ENCODE peak calls at places on chromosomes 4 and X, in six cellular contexts. Y is occipital lobe; X is heart left ventricle; F is germinal center; J is pancreas; C is activated naive CD8-positive, alpha-beta T cell treated with anti-CD3 and anti-CD28 coated beads for 36 hours. Q is an unnamed sample.

GRCh38 chr4:56757821-56758400 is 63.6 kb downstream of the SPINK2 start:
- DNase-seq in Y (peak), X (peak), F (peak), J (no peak), C (peak), Q (peak)

GRCh38 chr4:114729339-114729738 is 130.7 kb downstream of the UGT8 start:
- DNase-seq in Y (no peak), X (no peak), F (no peak), J (peak), C (no peak), Q (no peak)

GRCh38 chr4:157075811-157076577 is at the start of gene GLRB:
- DNase-seq in Y (peak), X (no peak), F (no peak), J (peak), C (no peak), Q (peak)

GRCh38 chrX:19670854-19671620 is 155.7 kb upstream of the MAP3K15 start:
- DNase-seq in Y (peak), X (peak), F (no peak), J (no peak), C (no peak), Q (no peak)

GRCh38 chrX:138191998-138192397 is 519.5 kb downstream of the FGF13 start:
- DNase-seq in Y (peak), X (no peak), F (no peak), J (no peak), C (no peak), Q (no peak)

GRCh38 chrX:64447207-64447606 is 52.0 kb upstream of the MTMR8 start:
- DNase-seq in Y (no peak), X (no peak), F (no peak), J (no peak), C (no peak), Q (no peak)

GRCh38 chr4:149031399-149031798 is 589.2 kb upstream of the NR3C2 start:
- DNase-seq in Y (no peak), X (no peak), F (no peak), J (no peak), C (no peak), Q (no peak)

GRCh38 chrX:1807301-1807731 is 192.5 kb downstream of the ASMT start:
- DNase-seq in Y (no peak), X (no peak), F (no peak), J (no peak), C (no peak), Q (no peak)

GRCh38 chrX:123685273-123685672 is 47.6 kb downstream of the THOC2 start:
- DNase-seq in Y (no peak), X (no peak), F (no peak), J (no peak), C (no peak), Q (no peak)

GRCh38 chr4:139484861-139485311 is 31.0 kb downstream of the RAB33B start:
- DNase-seq in Y (no peak), X (no peak), F (no peak), J (no peak), C (no peak), Q (no peak)